ENCODE peak calls at places on chromosome 15, in nine cellular contexts. X, D, P, B, S, I, F, W and Q are unnamed samples.

GRCh38 chr15:48790716-48791115 is 20.2 kb downstream of the CEP152 start:
- DNase-seq in W (no peak), S (no peak), X (no peak), D (no peak), B (peak), I (no peak), P (no peak), F (no peak), Q (no peak)

GRCh38 chr15:40313531-40314398 is 6.0 kb upstream of the PLCB2 start:
- DNase-seq in F (no peak), W (peak), S (peak), B (no peak), P (peak), I (peak), D (peak), X (peak), Q (peak)

GRCh38 chr15:31803388-31803884 is 226.9 kb upstream of the CHRNA7 start:
- DNase-seq in D (no peak), P (no peak), B (no peak), X (no peak), W (no peak), S (no peak), I (no peak), F (peak), Q (no peak)

GRCh38 chr15:69729167-69729748 is 276.6 kb downstream of the RPLP1 start:
- DNase-seq in B (peak), X (peak), D (no peak), F (no peak), W (peak), S (no peak), P (peak), I (peak), Q (peak)

GRCh38 chr15:50162988-50163718 is 18.8 kb upstream of the SLC27A2 start:
- DNase-seq in S (no peak), I (no peak), B (no peak), F (peak), X (no peak), D (no peak), W (no peak), P (no peak), Q (no peak)

GRCh38 chr15:78396976-78397375 is 41.0 kb upstream of the IREB2 start:
- DNase-seq in I (no peak), B (peak), P (peak), W (peak), F (no peak), X (peak), S (no peak), D (peak), Q (no peak)

GRCh38 chr15:52331490-52332240 is 36.1 kb upstream of the MYO5C start:
- DNase-seq in S (no peak), P (peak), W (peak), B (peak), X (no peak), I (peak), D (no peak), F (peak), Q (no peak)

GRCh38 chr15:100725121-100726069 is 123.0 kb downstream of the ASB7 start:
- DNase-seq in P (no peak), B (peak), S (no peak), F (peak), X (no peak), D (no peak), I (peak), W (peak), Q (no peak)

GRCh38 chr15:99239545-99240198 is 9.7 kb downstream of the TTC23 start:
- DNase-seq in X (no peak), B (no peak), F (no peak), D (no peak), W (no peak), P (no peak), S (no peak), I (peak), Q (no peak)

GRCh38 chr15:30042556-30042955 is 40.2 kb upstream of the GOLGA8J start:
- DNase-seq in S (no peak), W (no peak), F (no peak), P (no peak), D (no peak), I (no peak), X (no peak), B (peak), Q (no peak)

GRCh38 chr15:32994810-32995424 is 199.6 kb downstream of the FMN1 start:
- DNase-seq in D (no peak), X (no peak), I (no peak), F (no peak), S (no peak), B (peak), W (peak), P (no peak), Q (no peak)

GRCh38 chr15:63156086-63156707 is 1.1 kb downstream of the RPS27L start:
- DNase-seq in X (no peak), D (no peak), P (no peak), I (no peak), W (no peak), B (peak), S (no peak), F (no peak), Q (no peak)

GRCh38 chr15:96366526-96366877 is 36.0 kb downstream of the NR2F2 start:
- DNase-seq in B (no peak), X (no peak), W (no peak), S (no peak), D (no peak), P (no peak), F (no peak), I (no peak), Q (no peak)

GRCh38 chr15:85854345-85855097 is 59.8 kb upstream of the KLHL25 start:
- DNase-seq in D (no peak), W (peak), F (peak), I (peak), P (no peak), B (peak), X (no peak), S (no peak), Q (no peak)

GRCh38 chr15:50697109-50697797 is 10.7 kb upstream of the TRPM7 start:
- DNase-seq in S (no peak), D (no peak), I (no peak), W (no peak), F (no peak), P (no peak), X (no peak), B (peak), Q (no peak)

GRCh38 chr15:78317145-78317836 is 17.9 kb upstream of the SKIC8 start:
- DNase-seq in X (no peak), I (no peak), S (peak), F (no peak), B (no peak), P (peak), D (no peak), W (no peak), Q (peak)

GRCh38 chr15:63089260-63090043 is 32.2 kb upstream of the LACTB start:
- DNase-seq in I (no peak), P (no peak), X (no peak), D (no peak), B (peak), F (peak), S (no peak), W (peak), Q (no peak)

GRCh38 chr15:99257107-99257750 is 5.9 kb downstream of the LRRC28 start:
- DNase-seq in P (no peak), I (no peak), W (no peak), S (no peak), D (no peak), X (no peak), B (no peak), F (no peak), Q (no peak)

GRCh38 chr15:98025237-98025636 is 64.7 kb downstream of the ARRDC4 start:
- DNase-seq in S (no peak), B (peak), F (no peak), I (no peak), P (no peak), X (no peak), W (peak), D (no peak), Q (no peak)

GRCh38 chr15:94412979-94413741 is 181.8 kb downstream of the MCTP2 start:
- DNase-seq in D (no peak), S (no peak), X (no peak), F (no peak), B (peak), P (no peak), I (no peak), W (no peak), Q (no peak)

GRCh38 chr15:88376574-88377174 is 90.5 kb downstream of the MRPL46 start:
- DNase-seq in D (no peak), I (no peak), S (no peak), B (peak), X (no peak), W (peak), P (no peak), F (no peak), Q (no peak)

GRCh38 chr15:72796210-72796514 is 12.6 kb upstream of the ADPGK start:
- DNase-seq in S (no peak), F (no peak), B (no peak), I (no peak), P (no peak), X (no peak), D (no peak), W (no peak), Q (no peak)

GRCh38 chr15:73983211-73983727 is 8.8 kb downstream of the STOML1 start:
- DNase-seq in P (no peak), I (no peak), D (peak), X (peak), W (peak), B (peak), F (no peak), S (peak), Q (no peak)

GRCh38 chr15:48501208-48501607 is 144.3 kb downstream of the FBN1 start:
- DNase-seq in I (no peak), P (no peak), W (no peak), X (no peak), B (no peak), F (no peak), D (no peak), S (no peak), Q (no peak)

GRCh38 chr15:60656491-60657284 is 177.7 kb upstream of the ICE2 start:
- DNase-seq in I (no peak), S (no peak), F (no peak), B (peak), D (no peak), P (no peak), W (peak), X (no peak), Q (no peak)

GRCh38 chr15:86167816-86168215 is 88.1 kb downstream of the AGBL1 start:
- DNase-seq in F (no peak), X (no peak), S (no peak), W (no peak), I (no peak), P (no peak), D (no peak), B (no peak), Q (no peak)

GRCh38 chr15:82047493-82048446 is 2.0 kb upstream of the MEX3B start:
- DNase-seq in D (no peak), P (no peak), W (no peak), F (peak), X (no peak), B (peak), S (no peak), I (no peak), Q (no peak)

GRCh38 chr15:101022306-101022705 is 103.1 kb downstream of the LRRK1 start:
- DNase-seq in P (peak), D (peak), F (peak), X (no peak), I (peak), W (no peak), B (no peak), S (peak), Q (peak)

GRCh38 chr15:74400915-74401757 is 32.6 kb downstream of the SEMA7A start:
- DNase-seq in S (no peak), B (no peak), P (no peak), X (no peak), F (no peak), D (no peak), I (peak), W (no peak), Q (no peak)

GRCh38 chr15:29822685-29823459 is 604 bp upstream of the TJP1 start:
- DNase-seq in B (peak), F (peak), P (peak), I (no peak), X (peak), W (peak), S (peak), D (peak), Q (no peak)

GRCh38 chr15:57149196-57149595 is 227.1 kb upstream of the CGNL1 start:
- DNase-seq in D (no peak), I (no peak), F (no peak), X (no peak), B (peak), W (no peak), P (no peak), S (no peak), Q (no peak)

GRCh38 chr15:99105516-99106341 is 849 bp downstream of the SYNM start:
- DNase-seq in B (peak), W (peak), D (no peak), S (peak), X (peak), F (peak), P (peak), I (peak), Q (peak)

GRCh38 chr15:101162701-101163483 is 89.0 kb downstream of the CHSY1 start:
- DNase-seq in X (peak), W (no peak), S (peak), I (no peak), P (no peak), B (no peak), D (no peak), F (no peak), Q (peak)